ENCODE peak calls at places on chromosomes 6 and 20, in ten cellular contexts. A is GM12865, M is lung, N is left lung, T is esophagus muscularis mucosa, Z is AG04450, H is mesothelial cell of epicardium, X is SK-N-SH, U is dorsolateral prefrontal cortex, R is astrocyte of the spinal cord. C is an unnamed sample.

GRCh38 chr6:113970808-113971676 is at the start of gene HDAC2:
- DNase-seq in R (peak; percentile 84), N (peak; percentile 90), H (peak; percentile 76), Z (peak; percentile 37), M (peak; percentile 89), A (peak; percentile 96), T (no peak), U (peak; percentile 64), X (peak; percentile 97), C (peak; percentile 92)

GRCh38 chr6:117547688-117548621 is 54.4 kb downstream of the GOPC start:
- DNase-seq in M (no peak), Z (no peak), U (peak; percentile 59), H (no peak), R (peak; percentile 49), X (peak; percentile 80), N (peak; percentile 40), A (peak; percentile 43), T (no peak), C (peak; percentile 57)

GRCh38 chr6:161369339-161369738 is 95.5 kb upstream of the AGPAT4 start:
- DNase-seq in A (no peak), N (peak; percentile 67), U (no peak), X (no peak), R (peak; percentile 85), H (no peak), T (no peak), Z (peak; percentile 44), M (no peak), C (no peak)

GRCh38 chr6:168939771-168940170 is 313.9 kb downstream of the THBS2 start:
- DNase-seq in A (no peak), H (no peak), R (no peak), T (peak; percentile 77), X (no peak), U (no peak), M (no peak), N (no peak), Z (no peak), C (no peak)

GRCh38 chr20:49561806-49562205 is 6.1 kb downstream of the PTGIS start:
- DNase-seq in M (no peak), Z (no peak), X (no peak), H (no peak), A (no peak), R (no peak), N (no peak), U (no peak), T (no peak), C (no peak)

GRCh38 chr20:19802492-19803158 is 44.6 kb downstream of the RIN2 start:
- DNase-seq in X (no peak), U (no peak), Z (no peak), R (peak; percentile 18), A (no peak), M (no peak), N (no peak), T (no peak), H (no peak), C (no peak)

GRCh38 chr6:11486486-11486885 is 51.1 kb upstream of the TMEM170B start:
- DNase-seq in M (no peak), R (no peak), A (no peak), X (no peak), H (no peak), U (no peak), Z (no peak), N (no peak), T (no peak), C (no peak)

GRCh38 chr20:605237-605636 is 4.9 kb downstream of the TCF15 start:
- DNase-seq in R (no peak), N (no peak), H (no peak), M (no peak), A (no peak), Z (no peak), X (no peak), U (no peak), T (no peak), C (no peak)

GRCh38 chr20:18267815-18268214 is 20.5 kb upstream of the ZNF133 start:
- DNase-seq in M (no peak), T (no peak), A (no peak), H (no peak), U (no peak), R (no peak), X (no peak), N (no peak), Z (no peak), C (peak; percentile 58)

GRCh38 chr6:109343518-109343917 is 38.7 kb downstream of the CD164 start:
- DNase-seq in N (no peak), H (no peak), Z (no peak), A (no peak), T (no peak), X (no peak), U (no peak), M (no peak), R (no peak), C (no peak)

GRCh38 chr6:170459451-170459850 is 93.7 kb downstream of the PSMB1 start:
- DNase-seq in A (peak; percentile 69), T (no peak), Z (no peak), R (peak; percentile 61), N (no peak), X (no peak), U (no peak), M (no peak), H (no peak), C (no peak)

GRCh38 chr20:63497946-63498935 is 642 bp downstream of the EEF1A2 start:
- DNase-seq in A (no peak), H (no peak), R (no peak), X (peak; percentile 90), M (no peak), Z (no peak), N (no peak), T (no peak), U (no peak), C (peak; percentile 49)

GRCh38 chr6:39009476-39009875 is 39.1 kb upstream of the GLP1R start:
- DNase-seq in M (no peak), Z (no peak), H (no peak), X (no peak), R (no peak), N (no peak), A (no peak), T (peak; percentile 37), U (no peak), C (no peak)

GRCh38 chr6:8017276-8017701 is 46.9 kb downstream of the BLOC1S5 start:
- DNase-seq in M (no peak), Z (no peak), U (no peak), X (no peak), A (peak; percentile 74), H (no peak), N (no peak), T (no peak), R (peak; percentile 47), C (no peak)

GRCh38 chr6:159761873-159762680 is at the start of gene ACAT2:
- DNase-seq in T (peak; percentile 98), A (peak; percentile 96), Z (peak; percentile 84), U (peak; percentile 97), N (peak; percentile 96), X (peak; percentile 99), M (peak; percentile 97), H (peak; percentile 90), R (peak; percentile 95), C (peak; percentile 97)

GRCh38 chr6:15400572-15401004 is 154.7 kb downstream of the JARID2 start:
- DNase-seq in T (no peak), H (no peak), R (peak; percentile 32), M (peak; percentile 30), N (peak; percentile 48), U (peak; percentile 85), A (peak; percentile 26), X (peak; percentile 61), Z (no peak), C (peak; percentile 73)

GRCh38 chr6:100490065-100490464 is 25.3 kb upstream of the SIM1 start:
- DNase-seq in H (no peak), R (no peak), A (no peak), X (no peak), M (no peak), Z (no peak), T (no peak), U (no peak), N (no peak), C (no peak)

DNA sequence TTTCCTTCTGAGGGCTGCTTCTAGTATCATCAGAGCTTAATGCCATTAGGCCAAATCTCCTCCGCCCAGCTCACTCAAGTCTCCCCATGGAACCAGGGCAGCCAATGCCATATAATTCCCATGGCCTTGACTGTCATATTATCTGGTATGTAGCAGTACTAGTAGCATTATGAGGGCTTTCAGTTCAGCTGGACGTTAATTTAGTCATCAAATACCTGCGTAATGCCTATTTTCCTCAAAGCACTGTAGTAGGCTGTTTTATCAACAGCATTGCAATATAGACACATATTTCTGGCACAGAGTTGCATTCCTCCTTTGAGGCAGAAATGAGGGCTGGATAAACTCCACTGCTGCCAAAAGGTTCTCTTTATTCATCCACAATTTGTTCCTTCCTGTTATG is 1.7 kb downstream of the KCTD20 start:
- DNase-seq in U (no peak), Z (no peak), R (peak; percentile 60), A (no peak), N (no peak), X (no peak), M (no peak), H (no peak), T (peak; percentile 42), C (no peak)
- TF ChIP-seq CTCF in U (no peak), Z (no peak), R (no peak), A (no peak), N (no peak), X (no peak), M (no peak), H (no peak), T (no peak), C (no peak)

GRCh38 chr6:35728663-35729348 is 8.0 kb upstream of the ARMC12 start:
- DNase-seq in A (no peak), Z (no peak), T (no peak), U (no peak), N (peak; percentile 80), H (no peak), M (peak; percentile 82), X (peak; percentile 42), R (no peak), C (no peak)
- TF ChIP-seq CTCF in A (no peak), Z (no peak), T (no peak), U (no peak), N (no peak), H (no peak), M (no peak), X (no peak), R (no peak), C (no peak)

GRCh38 chr6:27126815-27127537 is 120.5 kb upstream of the PRSS16 start:
- DNase-seq in X (peak; percentile 70), T (peak; percentile 96), H (peak; percentile 67), R (peak; percentile 95), M (peak; percentile 90), Z (peak; percentile 82), N (peak; percentile 93), U (peak; percentile 69), A (peak; percentile 93), C (peak; percentile 81)
- TF ChIP-seq CTCF in X (peak; percentile 89), T (peak; percentile 85), H (peak; percentile 73), R (peak; percentile 81), M (peak; percentile 93), Z (peak; percentile 91), N (peak; percentile 84), U (peak; percentile 86), A (peak; percentile 84), C (peak; percentile 76)

GRCh38 chr6:120384671-120385070 is 949.6 kb downstream of the TBC1D32 start:
- DNase-seq in X (no peak), Z (no peak), A (no peak), M (no peak), T (no peak), U (no peak), N (no peak), R (peak; percentile 62), H (no peak), C (no peak)

GRCh38 chr6:120373185-120373584 is 961.1 kb downstream of the TBC1D32 start:
- DNase-seq in H (no peak), X (no peak), M (no peak), R (no peak), A (no peak), U (no peak), T (no peak), Z (no peak), N (no peak), C (no peak)

GRCh38 chr6:120378582-120379220 is 955.6 kb downstream of the TBC1D32 start:
- DNase-seq in N (no peak), H (no peak), M (no peak), X (peak; percentile 28), Z (no peak), T (no peak), R (peak; percentile 56), A (peak; percentile 44), U (no peak), C (no peak)
- TF ChIP-seq CTCF in N (peak; percentile 14), H (peak; percentile 77), M (no peak), X (peak; percentile 74), Z (no peak), T (no peak), R (peak; percentile 60), A (peak; percentile 39), U (no peak), C (peak; percentile 71)